ENCODE peak calls at places on chromosome X, in six cellular contexts. One of them, this sample, is unnamed.

GRCh38 chrX:128020701-128021100 is 31.5 kb downstream of the ACTRT1 start:
- DNase-seq in MM.1S: no peak
- DNase-seq in lung: no peak
- DNase-seq in A549: peak; percentile 62
- DNase-seq in vagina: no peak
- DNase-seq in mesendoderm: peak; percentile 60
- DNase-seq in this sample: no peak

GRCh38 chrX:34058005-34058404 is 74.1 kb downstream of the FAM47A start:
- DNase-seq in MM.1S: no peak
- DNase-seq in lung: no peak
- DNase-seq in A549: no peak
- DNase-seq in vagina: no peak
- DNase-seq in mesendoderm: peak; percentile 1
- DNase-seq in this sample: no peak

GRCh38 chrX:106740193-106740780 is 13.8 kb downstream of the RNF128 start:
- DNase-seq in MM.1S: no peak
- DNase-seq in lung: no peak
- DNase-seq in A549: no peak
- DNase-seq in vagina: no peak
- DNase-seq in mesendoderm: no peak
- DNase-seq in this sample: no peak

GRCh38 chrX:34404386-34405070 is 252.6 kb downstream of the TMEM47 start:
- DNase-seq in MM.1S: no peak
- DNase-seq in lung: no peak
- DNase-seq in A549: no peak
- DNase-seq in vagina: peak; percentile 89
- DNase-seq in mesendoderm: no peak
- DNase-seq in this sample: no peak

GRCh38 chrX:1336331-1337143 is at the start of gene IL3RA:
- DNase-seq in MM.1S: peak; percentile 9
- DNase-seq in lung: peak; percentile 49
- DNase-seq in A549: peak; percentile 45
- DNase-seq in vagina: no peak
- DNase-seq in mesendoderm: no peak
- DNase-seq in this sample: no peak

GRCh38 chrX:40867352-40867751 is 132.0 kb upstream of the MED14 start:
- DNase-seq in MM.1S: no peak
- DNase-seq in lung: no peak
- DNase-seq in A549: peak; percentile 25
- DNase-seq in vagina: no peak
- DNase-seq in mesendoderm: peak; percentile 43
- DNase-seq in this sample: peak; percentile 25

GRCh38 chrX:101787934-101788333 is 128.3 kb upstream of the ARMCX2 start:
- DNase-seq in MM.1S: no peak
- DNase-seq in lung: no peak
- DNase-seq in A549: peak; percentile 3
- DNase-seq in vagina: no peak
- DNase-seq in mesendoderm: peak; percentile 9
- DNase-seq in this sample: no peak

GRCh38 chrX:129788527-129788926 is 8.8 kb downstream of the SASH3 start:
- DNase-seq in MM.1S: no peak
- DNase-seq in lung: no peak
- DNase-seq in A549: no peak
- DNase-seq in vagina: no peak
- DNase-seq in mesendoderm: no peak
- DNase-seq in this sample: no peak

GRCh38 chrX:132532955-132533354 is 44.1 kb upstream of the MBNL3 start:
- DNase-seq in MM.1S: no peak
- DNase-seq in lung: no peak
- DNase-seq in A549: no peak
- DNase-seq in vagina: no peak
- DNase-seq in mesendoderm: no peak
- DNase-seq in this sample: no peak

GRCh38 chrX:4809571-4809970 is 1096.1 kb upstream of the PRKX start:
- DNase-seq in MM.1S: no peak
- DNase-seq in lung: no peak
- DNase-seq in A549: no peak
- DNase-seq in vagina: no peak
- DNase-seq in mesendoderm: no peak
- DNase-seq in this sample: no peak

GRCh38 chrX:39559229-39559628 is 538.5 kb downstream of the BCOR start:
- DNase-seq in MM.1S: no peak
- DNase-seq in lung: no peak
- DNase-seq in A549: no peak
- DNase-seq in vagina: no peak
- DNase-seq in mesendoderm: no peak
- DNase-seq in this sample: no peak

GRCh38 chrX:99914676-99915075 is 495.4 kb downstream of the PCDH19 start:
- DNase-seq in MM.1S: no peak
- DNase-seq in lung: no peak
- DNase-seq in A549: peak; percentile 13
- DNase-seq in vagina: no peak
- DNase-seq in mesendoderm: no peak
- DNase-seq in this sample: no peak

GRCh38 chrX:134525086-134525792 is 65.3 kb downstream of the HPRT1 start:
- DNase-seq in MM.1S: no peak
- DNase-seq in lung: no peak
- DNase-seq in A549: no peak
- DNase-seq in vagina: peak; percentile 5
- DNase-seq in mesendoderm: no peak
- DNase-seq in this sample: no peak

GRCh38 chrX:105608745-105609144 is 213.6 kb upstream of the NRK start:
- DNase-seq in MM.1S: no peak
- DNase-seq in lung: no peak
- DNase-seq in A549: no peak
- DNase-seq in vagina: no peak
- DNase-seq in mesendoderm: no peak
- DNase-seq in this sample: no peak

GRCh38 chrX:151697537-151697936 is 2.3 kb downstream of the PRRG3 start:
- DNase-seq in MM.1S: no peak
- DNase-seq in lung: no peak
- DNase-seq in A549: no peak
- DNase-seq in vagina: no peak
- DNase-seq in mesendoderm: no peak
- DNase-seq in this sample: peak; percentile 22

GRCh38 chrX:41737065-41737464 is 13.1 kb downstream of the GPR82 start:
- DNase-seq in MM.1S: no peak
- DNase-seq in lung: no peak
- DNase-seq in A549: no peak
- DNase-seq in vagina: no peak
- DNase-seq in mesendoderm: no peak
- DNase-seq in this sample: no peak

GRCh38 chrX:54529559-54530357 is at the start of gene GNL3L:
- DNase-seq in MM.1S: peak; percentile 83
- DNase-seq in lung: peak; percentile 84
- DNase-seq in A549: peak; percentile 92
- DNase-seq in vagina: peak; percentile 92
- DNase-seq in mesendoderm: peak; percentile 90
- DNase-seq in this sample: peak; percentile 87
- H3K4me1 ChIP-seq in MM.1S: peaks cover 5% of the 10 kb centered on the region
- H3K4me1 ChIP-seq in lung: peaks cover 13% of the 10 kb centered on the region
- H3K4me1 ChIP-seq in A549: peaks cover 19% of the 10 kb centered on the region
- H3K4me1 ChIP-seq in vagina: peaks cover 19% of the 10 kb centered on the region
- H3K4me1 ChIP-seq in mesendoderm: no peaks in the 10 kb centered on the region
- H3K4me1 ChIP-seq in this sample: peaks cover 17% of the 10 kb centered on the region

GRCh38 chrX:15785176-15785735 is 5.0 kb upstream of the ZRSR2 start:
- DNase-seq in MM.1S: no peak
- DNase-seq in lung: no peak
- DNase-seq in A549: no peak
- DNase-seq in vagina: no peak
- DNase-seq in mesendoderm: no peak
- DNase-seq in this sample: no peak

GRCh38 chrX:15786930-15787329 is 3.4 kb upstream of the ZRSR2 start:
- DNase-seq in MM.1S: no peak
- DNase-seq in lung: no peak
- DNase-seq in A549: no peak
- DNase-seq in vagina: no peak
- DNase-seq in mesendoderm: no peak
- DNase-seq in this sample: no peak

GRCh38 chrX:15789979-15790765 is at the start of gene ZRSR2:
- DNase-seq in MM.1S: peak; percentile 87
- DNase-seq in lung: peak; percentile 89
- DNase-seq in A549: peak; percentile 80
- DNase-seq in vagina: peak; percentile 89
- DNase-seq in mesendoderm: peak; percentile 83
- DNase-seq in this sample: peak; percentile 92

DNA sequence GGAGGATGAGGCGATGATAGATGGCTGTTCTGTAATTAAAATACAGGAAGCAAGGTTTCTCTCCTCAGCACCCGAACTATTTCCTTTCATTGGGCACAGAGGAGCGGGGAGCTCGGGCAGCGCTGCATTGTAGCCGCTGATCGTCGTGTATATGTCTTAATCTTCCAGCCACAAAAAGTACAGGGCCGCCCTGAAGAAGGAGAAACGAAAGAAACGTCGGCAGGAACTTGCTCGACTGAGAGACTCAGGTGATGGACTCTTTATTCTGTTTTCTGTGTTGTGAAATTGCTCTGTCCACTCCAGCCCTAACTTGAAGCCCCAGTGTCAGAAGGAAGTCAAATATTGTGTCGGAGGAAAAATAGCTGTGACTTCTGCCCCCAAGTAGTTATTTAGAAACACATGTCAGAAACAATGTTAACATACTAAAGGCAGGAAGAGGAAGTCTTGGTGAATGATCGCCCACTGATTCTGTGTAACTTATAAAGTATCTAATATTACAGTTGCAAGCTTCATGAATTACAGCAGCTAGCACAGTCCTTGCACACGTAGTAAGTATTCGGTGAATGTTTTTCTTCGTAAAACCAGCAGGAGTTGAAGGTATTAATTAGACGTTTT is 589 bp downstream of the ZRSR2 start:
- DNase-seq in MM.1S: no peak
- DNase-seq in lung: no peak
- DNase-seq in A549: peak; percentile 1
- DNase-seq in vagina: no peak
- DNase-seq in mesendoderm: no peak
- DNase-seq in this sample: no peak
- H3K4me3 ChIP-seq in MM.1S: peak overlapping the region; percentile 95
- H3K4me3 ChIP-seq in lung: peak overlapping the region; percentile 60
- H3K4me3 ChIP-seq in A549: peak overlapping the region; percentile 90
- H3K4me3 ChIP-seq in vagina: peak overlapping the region; percentile 81
- H3K4me3 ChIP-seq in mesendoderm: peak overlapping the region; percentile 86
- H3K4me3 ChIP-seq in this sample: peak overlapping the region; percentile 72

DNA sequence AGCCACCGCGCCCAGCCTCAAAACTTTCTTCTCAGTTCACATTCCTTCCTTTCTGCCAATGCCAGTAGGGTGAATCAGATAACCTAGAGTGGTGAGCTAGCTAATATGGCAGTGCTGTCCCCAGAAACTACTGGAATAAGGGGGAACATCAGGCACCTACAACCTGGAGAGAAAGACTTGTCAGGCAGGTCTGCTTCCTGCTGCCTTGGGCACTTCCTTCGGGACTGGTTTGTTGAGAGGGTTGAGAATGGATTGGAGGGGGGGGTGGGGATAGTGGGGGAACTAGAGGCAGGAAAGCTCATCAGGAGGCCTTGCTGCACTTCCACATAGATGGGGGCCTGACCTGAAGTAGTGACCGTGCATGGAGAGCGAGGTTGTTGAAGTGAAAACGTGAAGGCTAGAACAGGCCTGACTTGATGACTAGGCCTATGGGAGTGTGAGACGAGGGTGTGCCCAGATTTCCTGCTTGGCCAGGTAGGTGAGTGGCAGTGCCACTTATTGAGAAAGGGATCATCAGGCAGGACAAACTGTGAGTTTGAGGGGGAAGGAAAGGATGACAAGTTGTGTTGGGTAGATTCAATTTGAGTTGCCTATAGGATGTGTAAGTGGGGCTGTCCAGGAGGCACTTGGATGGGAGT is 33.4 kb downstream of the SLC25A5 start:
- DNase-seq in MM.1S: no peak
- DNase-seq in lung: no peak
- DNase-seq in A549: no peak
- DNase-seq in vagina: no peak
- DNase-seq in mesendoderm: no peak
- DNase-seq in this sample: no peak
- H3K4me1 ChIP-seq in MM.1S: peaks cover 9% of the 10 kb centered on the region
- H3K4me1 ChIP-seq in lung: no peaks in the 10 kb centered on the region
- H3K4me1 ChIP-seq in A549: peaks cover 57% of the 10 kb centered on the region
- H3K4me1 ChIP-seq in vagina: peaks cover 10% of the 10 kb centered on the region
- H3K4me1 ChIP-seq in mesendoderm: no peaks in the 10 kb centered on the region
- H3K4me1 ChIP-seq in this sample: peaks cover 19% of the 10 kb centered on the region

GRCh38 chrX:78946178-78946896 is 1.1 kb downstream of the P2RY10 start:
- DNase-seq in MM.1S: peak; percentile 10
- DNase-seq in lung: no peak
- DNase-seq in A549: no peak
- DNase-seq in vagina: no peak
- DNase-seq in mesendoderm: no peak
- DNase-seq in this sample: no peak

GRCh38 chrX:78944351-78944750 is 840 bp upstream of the P2RY10 start:
- DNase-seq in MM.1S: no peak
- DNase-seq in lung: no peak
- DNase-seq in A549: no peak
- DNase-seq in vagina: no peak
- DNase-seq in mesendoderm: no peak
- DNase-seq in this sample: no peak

GRCh38 chrX:78945186-78945912 is at the start of gene P2RY10:
- DNase-seq in MM.1S: peak; percentile 85
- DNase-seq in lung: no peak
- DNase-seq in A549: no peak
- DNase-seq in vagina: no peak
- DNase-seq in mesendoderm: no peak
- DNase-seq in this sample: no peak

DNA sequence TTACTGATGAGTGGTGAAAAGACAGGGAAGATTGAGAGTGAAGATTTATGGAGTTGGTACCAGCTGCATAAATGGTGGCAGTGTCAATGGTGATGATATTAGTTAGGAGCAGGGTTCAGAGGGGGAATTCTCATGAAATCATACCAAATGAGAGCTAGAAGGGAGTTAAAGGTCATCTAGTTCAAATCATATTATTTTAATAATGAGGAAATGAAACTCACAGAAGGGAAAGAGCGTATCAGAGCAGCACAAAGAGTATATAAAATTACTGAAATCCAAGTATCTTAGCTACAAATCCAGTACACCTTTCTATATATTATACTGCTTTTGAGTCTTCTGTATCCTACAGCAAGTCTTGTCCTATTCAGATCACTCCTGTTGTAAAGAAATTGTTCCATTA is 5.0 kb downstream of the P2RY10 start:
- DNase-seq in MM.1S: no peak
- DNase-seq in lung: no peak
- DNase-seq in A549: no peak
- DNase-seq in vagina: no peak
- DNase-seq in mesendoderm: no peak
- DNase-seq in this sample: no peak
- H3K4me3 ChIP-seq in MM.1S: peak overlapping the region; percentile 67
- H3K4me3 ChIP-seq in lung: no peak overlapping the region
- H3K4me3 ChIP-seq in A549: no peak overlapping the region
- H3K4me3 ChIP-seq in vagina: no peak overlapping the region
- H3K4me3 ChIP-seq in mesendoderm: no peak overlapping the region
- H3K4me3 ChIP-seq in this sample: no peak overlapping the region

DNA sequence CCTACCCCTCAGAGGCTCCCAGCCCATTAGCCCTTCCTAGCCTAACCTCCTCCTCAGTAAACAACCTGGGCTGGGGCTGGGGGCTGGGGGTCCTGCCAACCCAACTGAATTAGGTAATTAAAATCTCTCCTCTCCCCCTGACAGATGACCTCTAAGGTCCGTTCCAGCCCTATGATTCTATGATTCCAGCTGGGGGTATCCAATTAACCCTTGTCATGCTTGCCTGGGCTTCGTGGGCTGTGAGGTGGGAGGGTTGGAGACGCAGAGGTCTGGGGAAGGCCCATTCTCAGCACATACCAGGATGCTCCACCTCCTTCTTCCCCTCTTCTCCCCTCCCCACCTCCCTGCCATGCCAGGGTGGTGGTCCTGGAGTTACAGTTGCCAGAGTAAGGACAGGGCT is 81.9 kb downstream of the EFNB1 start:
- DNase-seq in MM.1S: no peak
- DNase-seq in lung: no peak
- DNase-seq in A549: no peak
- DNase-seq in vagina: no peak
- DNase-seq in mesendoderm: no peak
- DNase-seq in this sample: no peak
- H3K4me1 ChIP-seq in MM.1S: no peaks in the 10 kb centered on the region
- H3K4me1 ChIP-seq in lung: no peaks in the 10 kb centered on the region
- H3K4me1 ChIP-seq in A549: no peaks in the 10 kb centered on the region
- H3K4me1 ChIP-seq in vagina: no peaks in the 10 kb centered on the region
- H3K4me1 ChIP-seq in mesendoderm: no peaks in the 10 kb centered on the region
- H3K4me1 ChIP-seq in this sample: no peaks in the 10 kb centered on the region